ENCODE peak calls at places on chromosomes 16 and 17, in five cellular contexts. W is GM19239, D is fibroblast of lung, U is EL, T is A172. X is an unnamed sample.

GRCh38 chr17:6551356-6551755 is 5.0 kb downstream of the PITPNM3 start:
- DNase-seq in W (no peak), D (no peak), U (no peak), T (no peak), X (no peak)

GRCh38 chr16:57367111-57367752 is 5.1 kb upstream of the CX3CL1 start:
- DNase-seq in W (no peak), D (no peak), U (peak), T (peak), X (peak)

GRCh38 chr17:76428511-76428910 is 24.4 kb downstream of the UBE2O start:
- DNase-seq in W (no peak), D (peak), U (no peak), T (no peak), X (no peak)

GRCh38 chr16:89955001-89955685 is 6.6 kb downstream of the DEF8 start:
- DNase-seq in W (no peak), D (no peak), U (no peak), T (no peak), X (no peak)

GRCh38 chr16:52963471-52963870 is 89.2 kb downstream of the CHD9NB start:
- DNase-seq in W (no peak), D (no peak), U (no peak), T (no peak), X (no peak)

GRCh38 chr17:8954339-8954738 is 11.2 kb downstream of the PIK3R5 start:
- DNase-seq in W (no peak), D (no peak), U (no peak), T (no peak), X (no peak)

GRCh38 chr16:22206847-22207714 is 1.0 kb downstream of the EEF2K start:
- DNase-seq in W (no peak), D (peak), U (peak), T (peak), X (peak)

GRCh38 chr17:59837362-59838195 is 55.2 kb downstream of the TUBD1 start:
- DNase-seq in W (no peak), D (peak), U (peak), T (peak), X (peak)

GRCh38 chr17:36937961-36938565 is 788 bp downstream of the LHX1 start:
- DNase-seq in W (no peak), D (peak), U (no peak), T (no peak), X (peak)

GRCh38 chr17:45311762-45312476 is 4.9 kb downstream of the MAP3K14 start:
- DNase-seq in W (peak), D (no peak), U (peak), T (peak), X (peak)

GRCh38 chr16:87324411-87325275 is 7.5 kb upstream of the C16orf95 start:
- DNase-seq in W (peak), D (peak), U (peak), T (no peak), X (no peak)

GRCh38 chr16:88315543-88316105 is 67.1 kb upstream of the ZNF469 start:
- DNase-seq in W (no peak), D (peak), U (peak), T (peak), X (peak)

X was measured in astrocyte.